ENCODE peak calls at places on chromosomes 4 and X, in seven cellular contexts. One of them, this sample, is unnamed.

GRCh38 chrX:56995271-56995994 is at the start of gene SPIN3:
- DNase-seq in BJ: peak
- DNase-seq in CD8-positive, alpha-beta T cell: peak
- DNase-seq in IMR-90: peak
- DNase-seq in fibroblast of the aortic adventitia: peak
- DNase-seq in heart left ventricle: peak
- DNase-seq in WTC11: peak
- DNase-seq in this sample: peak

GRCh38 chr4:102438873-102439614 is 62.1 kb upstream of the NFKB1 start:
- DNase-seq in BJ: peak
- DNase-seq in CD8-positive, alpha-beta T cell: no peak
- DNase-seq in IMR-90: peak
- DNase-seq in fibroblast of the aortic adventitia: peak
- DNase-seq in heart left ventricle: no peak
- DNase-seq in WTC11: no peak
- DNase-seq in this sample: peak

GRCh38 chr4:110287130-110287529 is 88.7 kb upstream of the ELOVL6 start:
- DNase-seq in BJ: no peak
- DNase-seq in CD8-positive, alpha-beta T cell: no peak
- DNase-seq in IMR-90: peak
- DNase-seq in fibroblast of the aortic adventitia: peak
- DNase-seq in heart left ventricle: no peak
- DNase-seq in WTC11: no peak
- DNase-seq in this sample: peak

GRCh38 chrX:109812236-109812635 is 79.2 kb upstream of the ACSL4 start:
- DNase-seq in BJ: no peak
- DNase-seq in CD8-positive, alpha-beta T cell: no peak
- DNase-seq in IMR-90: no peak
- DNase-seq in fibroblast of the aortic adventitia: no peak
- DNase-seq in heart left ventricle: no peak
- DNase-seq in WTC11: no peak
- DNase-seq in this sample: no peak

GRCh38 chrX:15236146-15236545 is 33.7 kb downstream of the ASB9 start:
- DNase-seq in BJ: no peak
- DNase-seq in CD8-positive, alpha-beta T cell: no peak
- DNase-seq in IMR-90: no peak
- DNase-seq in fibroblast of the aortic adventitia: no peak
- DNase-seq in heart left ventricle: no peak
- DNase-seq in WTC11: no peak
- DNase-seq in this sample: no peak

GRCh38 chrX:11187001-11187400 is 75.9 kb downstream of the HCCS start:
- DNase-seq in BJ: no peak
- DNase-seq in CD8-positive, alpha-beta T cell: no peak
- DNase-seq in IMR-90: no peak
- DNase-seq in fibroblast of the aortic adventitia: no peak
- DNase-seq in heart left ventricle: no peak
- DNase-seq in WTC11: no peak
- DNase-seq in this sample: no peak

GRCh38 chrX:11193035-11193469 is 81.9 kb downstream of the HCCS start:
- DNase-seq in BJ: no peak
- DNase-seq in CD8-positive, alpha-beta T cell: no peak
- DNase-seq in IMR-90: peak
- DNase-seq in fibroblast of the aortic adventitia: peak
- DNase-seq in heart left ventricle: no peak
- DNase-seq in WTC11: no peak
- DNase-seq in this sample: no peak

GRCh38 chrX:151981129-151981528 is 6.7 kb upstream of the GABRE start:
- DNase-seq in BJ: no peak
- DNase-seq in CD8-positive, alpha-beta T cell: no peak
- DNase-seq in IMR-90: peak
- DNase-seq in fibroblast of the aortic adventitia: peak
- DNase-seq in heart left ventricle: no peak
- DNase-seq in WTC11: no peak
- DNase-seq in this sample: peak

GRCh38 chr4:153345011-153345981 is 808 bp downstream of the MND1 start:
- DNase-seq in BJ: no peak
- DNase-seq in CD8-positive, alpha-beta T cell: peak
- DNase-seq in IMR-90: peak
- DNase-seq in fibroblast of the aortic adventitia: peak
- DNase-seq in heart left ventricle: peak
- DNase-seq in WTC11: peak
- DNase-seq in this sample: peak

GRCh38 chr4:111362891-111363290 is 740.0 kb upstream of the PITX2 start:
- DNase-seq in BJ: peak
- DNase-seq in CD8-positive, alpha-beta T cell: no peak
- DNase-seq in IMR-90: peak
- DNase-seq in fibroblast of the aortic adventitia: peak
- DNase-seq in heart left ventricle: no peak
- DNase-seq in WTC11: no peak
- DNase-seq in this sample: peak

GRCh38 chrX:13487731-13488505 is 81.5 kb upstream of the EGFL6 start:
- DNase-seq in BJ: peak
- DNase-seq in CD8-positive, alpha-beta T cell: peak
- DNase-seq in IMR-90: peak
- DNase-seq in fibroblast of the aortic adventitia: peak
- DNase-seq in heart left ventricle: no peak
- DNase-seq in WTC11: peak
- DNase-seq in this sample: peak

GRCh38 chrX:20263474-20263873 is 3.2 kb downstream of the RPS6KA3 start:
- DNase-seq in BJ: no peak
- DNase-seq in CD8-positive, alpha-beta T cell: no peak
- DNase-seq in IMR-90: peak
- DNase-seq in fibroblast of the aortic adventitia: peak
- DNase-seq in heart left ventricle: no peak
- DNase-seq in WTC11: no peak
- DNase-seq in this sample: peak

GRCh38 chr4:77600521-77601451 is 4.8 kb upstream of the CXCL13 start:
- DNase-seq in BJ: no peak
- DNase-seq in CD8-positive, alpha-beta T cell: no peak
- DNase-seq in IMR-90: peak
- DNase-seq in fibroblast of the aortic adventitia: peak
- DNase-seq in heart left ventricle: no peak
- DNase-seq in WTC11: peak
- DNase-seq in this sample: peak

GRCh38 chr4:183935355-183936005 is 30.4 kb downstream of the STOX2 start:
- DNase-seq in BJ: no peak
- DNase-seq in CD8-positive, alpha-beta T cell: no peak
- DNase-seq in IMR-90: no peak
- DNase-seq in fibroblast of the aortic adventitia: no peak
- DNase-seq in heart left ventricle: no peak
- DNase-seq in WTC11: no peak
- DNase-seq in this sample: no peak

GRCh38 chrX:9341305-9342201 is 123.3 kb upstream of the TBL1X start:
- DNase-seq in BJ: no peak
- DNase-seq in CD8-positive, alpha-beta T cell: no peak
- DNase-seq in IMR-90: peak
- DNase-seq in fibroblast of the aortic adventitia: peak
- DNase-seq in heart left ventricle: peak
- DNase-seq in WTC11: no peak
- DNase-seq in this sample: peak

GRCh38 chrX:103073442-103073841 is 9.5 kb upstream of the BEX1 start:
- DNase-seq in BJ: no peak
- DNase-seq in CD8-positive, alpha-beta T cell: no peak
- DNase-seq in IMR-90: no peak
- DNase-seq in fibroblast of the aortic adventitia: peak
- DNase-seq in heart left ventricle: no peak
- DNase-seq in WTC11: no peak
- DNase-seq in this sample: no peak

GRCh38 chrX:108736509-108737479 is at the start of gene IRS4:
- DNase-seq in BJ: no peak
- DNase-seq in CD8-positive, alpha-beta T cell: no peak
- DNase-seq in IMR-90: no peak
- DNase-seq in fibroblast of the aortic adventitia: no peak
- DNase-seq in heart left ventricle: peak
- DNase-seq in WTC11: peak
- DNase-seq in this sample: no peak

GRCh38 chrX:108734426-108734825 is 1.9 kb downstream of the IRS4 start:
- DNase-seq in BJ: no peak
- DNase-seq in CD8-positive, alpha-beta T cell: no peak
- DNase-seq in IMR-90: no peak
- DNase-seq in fibroblast of the aortic adventitia: no peak
- DNase-seq in heart left ventricle: no peak
- DNase-seq in WTC11: no peak
- DNase-seq in this sample: no peak

GRCh38 chrX:108735680-108736508 is 469 bp downstream of the IRS4 start:
- DNase-seq in BJ: no peak
- DNase-seq in CD8-positive, alpha-beta T cell: no peak
- DNase-seq in IMR-90: no peak
- DNase-seq in fibroblast of the aortic adventitia: no peak
- DNase-seq in heart left ventricle: no peak
- DNase-seq in WTC11: peak
- DNase-seq in this sample: peak

GRCh38 chrX:108732630-108733321 is 3.6 kb downstream of the IRS4 start:
- DNase-seq in BJ: no peak
- DNase-seq in CD8-positive, alpha-beta T cell: no peak
- DNase-seq in IMR-90: no peak
- DNase-seq in fibroblast of the aortic adventitia: no peak
- DNase-seq in heart left ventricle: peak
- DNase-seq in WTC11: peak
- DNase-seq in this sample: no peak

DNA sequence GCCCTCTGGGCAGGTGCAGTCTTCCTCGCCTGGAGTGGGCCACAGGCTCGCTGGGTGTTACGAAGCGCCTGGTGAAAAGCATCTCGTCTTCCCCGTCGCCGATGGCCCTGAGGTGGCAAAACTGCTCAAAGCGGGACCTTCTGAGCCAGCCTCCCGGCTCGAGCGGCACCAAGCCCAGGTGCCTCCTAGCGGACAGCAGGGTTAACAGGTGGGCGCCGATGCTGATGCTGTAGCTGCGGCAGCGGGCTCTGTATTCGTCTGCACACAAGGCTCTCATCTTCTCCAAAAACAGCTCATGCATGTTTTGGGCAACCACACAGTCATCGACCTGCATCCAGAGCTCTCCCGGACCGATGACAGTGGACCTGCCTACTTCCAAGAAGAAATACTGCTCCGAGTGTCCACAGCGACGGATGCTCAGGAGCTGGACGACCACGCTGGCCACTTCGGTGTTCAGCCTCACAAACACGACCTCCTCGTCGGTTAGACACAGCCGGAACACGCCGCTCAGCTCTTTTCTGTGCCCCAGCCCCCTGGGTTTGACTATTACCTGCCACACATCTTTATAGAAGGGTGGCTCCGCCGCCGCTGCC is 1.2 kb downstream of the IRS4 start:
- DNase-seq in BJ: no peak
- DNase-seq in CD8-positive, alpha-beta T cell: no peak
- DNase-seq in IMR-90: no peak
- DNase-seq in fibroblast of the aortic adventitia: no peak
- DNase-seq in heart left ventricle: peak
- DNase-seq in WTC11: peak
- DNase-seq in this sample: no peak
- TF ChIP-seq CTCF in BJ: no peak
- TF ChIP-seq CTCF in CD8-positive, alpha-beta T cell: no peak
- TF ChIP-seq CTCF in IMR-90: no peak
- TF ChIP-seq CTCF in fibroblast of the aortic adventitia: no peak
- TF ChIP-seq CTCF in heart left ventricle: no peak
- TF ChIP-seq CTCF in WTC11: no peak
- TF ChIP-seq CTCF in this sample: peak

DNA sequence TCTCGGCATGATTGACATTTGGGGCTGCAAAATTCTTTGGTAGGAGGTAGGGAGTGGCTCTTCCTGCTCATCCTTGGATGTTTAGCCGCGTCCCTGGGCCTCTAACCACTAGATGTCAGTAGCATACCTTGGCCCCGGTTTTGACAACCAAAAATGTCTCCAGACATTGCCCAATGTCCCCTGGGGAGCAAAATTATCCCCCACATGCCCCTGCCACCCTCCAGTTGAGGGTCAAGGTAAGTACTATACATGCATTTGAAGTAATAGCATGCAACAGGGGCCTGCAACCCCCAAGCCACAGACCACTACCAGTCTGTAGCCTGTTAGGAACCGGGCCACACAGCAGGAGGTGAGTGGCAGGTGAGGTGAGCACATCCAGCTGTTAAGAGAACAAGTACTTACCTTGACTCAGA is 17.6 kb upstream of the KIAA1210 start:
- DNase-seq in BJ: no peak
- DNase-seq in CD8-positive, alpha-beta T cell: no peak
- DNase-seq in IMR-90: no peak
- DNase-seq in fibroblast of the aortic adventitia: peak
- DNase-seq in heart left ventricle: no peak
- DNase-seq in WTC11: peak
- DNase-seq in this sample: no peak
- TF ChIP-seq CTCF in BJ: peak
- TF ChIP-seq CTCF in CD8-positive, alpha-beta T cell: no peak
- TF ChIP-seq CTCF in IMR-90: peak
- TF ChIP-seq CTCF in fibroblast of the aortic adventitia: peak
- TF ChIP-seq CTCF in heart left ventricle: peak
- TF ChIP-seq CTCF in WTC11: no peak
- TF ChIP-seq CTCF in this sample: peak

DNA sequence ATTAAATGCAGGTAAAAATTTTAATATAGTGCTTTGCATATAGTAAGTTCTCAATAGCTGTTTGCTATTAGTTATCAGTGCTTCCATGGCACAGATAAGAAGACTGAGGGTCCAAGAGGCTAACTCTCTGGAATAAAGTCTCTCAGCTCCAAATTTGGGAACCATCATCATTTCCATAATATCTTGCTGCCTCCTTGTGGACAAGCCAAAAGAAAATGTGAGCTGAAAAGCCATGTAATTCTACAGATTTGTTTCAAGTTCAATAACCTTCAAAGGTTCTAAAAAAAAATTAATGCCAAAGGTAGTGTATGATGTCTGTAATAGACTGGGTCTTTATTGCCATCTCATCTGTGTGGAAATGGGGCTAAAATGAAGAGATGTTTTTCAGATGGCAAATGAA is 136.9 kb upstream of the VCX start:
- DNase-seq in BJ: no peak
- DNase-seq in CD8-positive, alpha-beta T cell: no peak
- DNase-seq in IMR-90: no peak
- DNase-seq in fibroblast of the aortic adventitia: peak
- DNase-seq in heart left ventricle: no peak
- DNase-seq in WTC11: no peak
- DNase-seq in this sample: peak
- TF ChIP-seq CTCF in BJ: peak
- TF ChIP-seq CTCF in CD8-positive, alpha-beta T cell: no peak
- TF ChIP-seq CTCF in IMR-90: peak
- TF ChIP-seq CTCF in fibroblast of the aortic adventitia: peak
- TF ChIP-seq CTCF in heart left ventricle: no peak
- TF ChIP-seq CTCF in WTC11: no peak
- TF ChIP-seq CTCF in this sample: peak

GRCh38 chr4:148704291-148704690 is 262.1 kb upstream of the NR3C2 start:
- DNase-seq in BJ: no peak
- DNase-seq in CD8-positive, alpha-beta T cell: no peak
- DNase-seq in IMR-90: no peak
- DNase-seq in fibroblast of the aortic adventitia: no peak
- DNase-seq in heart left ventricle: no peak
- DNase-seq in WTC11: no peak
- DNase-seq in this sample: no peak
- TF ChIP-seq CTCF in BJ: no peak
- TF ChIP-seq CTCF in CD8-positive, alpha-beta T cell: no peak
- TF ChIP-seq CTCF in IMR-90: no peak
- TF ChIP-seq CTCF in fibroblast of the aortic adventitia: no peak
- TF ChIP-seq CTCF in heart left ventricle: no peak
- TF ChIP-seq CTCF in WTC11: no peak
- TF ChIP-seq CTCF in this sample: no peak

GRCh38 chrX:53441531-53442321 is 7.6 kb upstream of the HSD17B10 start:
- DNase-seq in BJ: no peak
- DNase-seq in CD8-positive, alpha-beta T cell: peak
- DNase-seq in IMR-90: peak
- DNase-seq in fibroblast of the aortic adventitia: peak
- DNase-seq in heart left ventricle: peak
- DNase-seq in WTC11: peak
- DNase-seq in this sample: peak
- TF ChIP-seq CTCF in BJ: no peak
- TF ChIP-seq CTCF in CD8-positive, alpha-beta T cell: no peak
- TF ChIP-seq CTCF in IMR-90: no peak
- TF ChIP-seq CTCF in fibroblast of the aortic adventitia: no peak
- TF ChIP-seq CTCF in heart left ventricle: no peak
- TF ChIP-seq CTCF in WTC11: no peak
- TF ChIP-seq CTCF in this sample: no peak